ENCODE peak calls at places on chromosomes 2 and 18, in four cellular contexts. U is BE2C, H is WERI-Rb-1, D is body of pancreas. A is an unnamed sample.

GRCh38 chr2:179486969-179487752 is 222.5 kb upstream of the SESTD1 start:
- DNase-seq in U (no peak), H (no peak), D (no peak), A (no peak)

GRCh38 chr2:119008108-119008507 is 66.1 kb downstream of the MARCO start:
- DNase-seq in U (no peak), H (peak; percentile 70), D (no peak), A (no peak)

GRCh38 chr2:54871457-54872103 is 148.1 kb downstream of the EML6 start:
- DNase-seq in U (no peak), H (no peak), D (no peak), A (peak; percentile 7)

GRCh38 chr2:134127496-134127895 is 126.4 kb upstream of the MGAT5 start:
- DNase-seq in U (no peak), H (no peak), D (no peak), A (no peak)

GRCh38 chr2:55887906-55888625 is 35.5 kb downstream of the EFEMP1 start:
- DNase-seq in U (no peak), H (no peak), D (no peak), A (peak; percentile 60)

GRCh38 chr2:100919316-100919715 is 82.8 kb upstream of the RPL31 start:
- DNase-seq in U (peak; percentile 23), H (no peak), D (no peak), A (no peak)

GRCh38 chr2:239961662-239962220 is 63.4 kb downstream of the NDUFA10 start:
- DNase-seq in U (no peak), H (no peak), D (peak; percentile 2), A (no peak)

GRCh38 chr18:33611525-33612135 is 33.6 kb downstream of the ASXL3 start:
- DNase-seq in U (no peak), H (no peak), D (no peak), A (no peak)

GRCh38 chr2:238564286-238564920 is 137.7 kb downstream of the ASB1 start:
- DNase-seq in U (no peak), H (no peak), D (no peak), A (no peak)

GRCh38 chr2:55384786-55385185 is 34.9 kb downstream of the CCDC88A start:
- DNase-seq in U (no peak), H (no peak), D (no peak), A (no peak)

GRCh38 chr2:47035615-47036488 is 119.3 kb downstream of the STPG4 start:
- DNase-seq in U (no peak), H (peak; percentile 55), D (no peak), A (no peak)

GRCh38 chr2:172442072-172442895 is 14.9 kb downstream of the ITGA6 start:
- DNase-seq in U (no peak), H (no peak), D (peak; percentile 88), A (peak; percentile 90)

GRCh38 chr2:227789803-227790202 is 23.8 kb upstream of the CCL20 start:
- DNase-seq in U (no peak), H (no peak), D (no peak), A (no peak)

GRCh38 chr2:181673178-181673577 is 7.1 kb downstream of the NEUROD1 start:
- DNase-seq in U (no peak), H (no peak), D (no peak), A (no peak)

GRCh38 chr18:66646622-66647021 is 42.7 kb upstream of the CDH19 start:
- DNase-seq in U (no peak), H (no peak), D (no peak), A (peak; percentile 16)

GRCh38 chr2:207813221-207813916 is 43.7 kb upstream of the FZD5 start:
- DNase-seq in U (no peak), H (no peak), D (no peak), A (no peak)

GRCh38 chr2:148209598-148209997 is 188.7 kb downstream of the MBD5 start:
- DNase-seq in U (peak; percentile 14), H (peak; percentile 16), D (no peak), A (peak; percentile 2)

GRCh38 chr2:58930541-58930940 is 689.4 kb upstream of the FANCL start:
- DNase-seq in U (no peak), H (no peak), D (no peak), A (peak; percentile 60)

GRCh38 chr2:164710252-164710633 is 89.0 kb upstream of the GRB14 start:
- DNase-seq in U (no peak), H (no peak), D (no peak), A (peak; percentile 57)

GRCh38 chr2:53235836-53236582 is 531.6 kb upstream of the CHAC2 start:
- DNase-seq in U (peak; percentile 16), H (no peak), D (no peak), A (no peak)

GRCh38 chr2:128301501-128301966 is 17.1 kb downstream of the HS6ST1 start:
- DNase-seq in U (no peak), H (no peak), D (no peak), A (peak; percentile 88)

GRCh38 chr18:48470484-48471180 is 61.4 kb upstream of the ZBTB7C start:
- DNase-seq in U (no peak), H (no peak), D (no peak), A (no peak)
- H3K27me3 ChIP-seq in U (no peaks in the 10 kb centered on the region), H (no peaks in the 10 kb centered on the region), D (no peaks in the 10 kb centered on the region), A (peaks cover under 1% of the 10 kb centered on the region)

DNA sequence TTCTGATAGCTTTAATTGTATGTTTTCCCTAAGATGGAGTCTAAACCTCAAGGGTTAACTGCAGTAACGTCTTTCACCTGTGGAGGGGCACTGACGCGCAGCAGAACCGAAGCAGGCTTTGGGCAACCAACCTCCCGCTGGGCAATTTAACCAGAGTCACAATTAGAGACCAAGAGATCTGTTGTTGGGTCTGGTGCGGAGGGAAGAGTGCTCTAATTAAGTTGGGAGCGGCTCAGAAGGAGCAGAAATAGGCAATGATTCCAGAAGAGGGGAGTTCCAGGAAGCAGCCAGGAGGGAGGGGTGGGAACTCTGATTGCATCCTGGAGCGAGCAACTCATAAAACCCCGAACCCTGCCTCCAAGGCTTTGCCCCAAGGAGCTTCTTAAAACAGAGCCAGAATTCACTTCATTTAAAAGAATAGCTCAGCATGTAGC is 245.8 kb downstream of the PAX3 start:
- DNase-seq in U (peak; percentile 20), H (peak; percentile 20), D (no peak), A (no peak)
- H3K27me3 ChIP-seq in U (peaks cover 28% of the 10 kb centered on the region), H (peaks cover 2% of the 10 kb centered on the region), D (no peaks in the 10 kb centered on the region), A (no peaks in the 10 kb centered on the region)

GRCh38 chr18:13524054-13524453 is 202.3 kb downstream of the FAM210A start:
- DNase-seq in U (no peak), H (no peak), D (no peak), A (no peak)
- H3K27me3 ChIP-seq in U (no peaks in the 10 kb centered on the region), H (no peaks in the 10 kb centered on the region), D (no peaks in the 10 kb centered on the region), A (no peaks in the 10 kb centered on the region)

DNA sequence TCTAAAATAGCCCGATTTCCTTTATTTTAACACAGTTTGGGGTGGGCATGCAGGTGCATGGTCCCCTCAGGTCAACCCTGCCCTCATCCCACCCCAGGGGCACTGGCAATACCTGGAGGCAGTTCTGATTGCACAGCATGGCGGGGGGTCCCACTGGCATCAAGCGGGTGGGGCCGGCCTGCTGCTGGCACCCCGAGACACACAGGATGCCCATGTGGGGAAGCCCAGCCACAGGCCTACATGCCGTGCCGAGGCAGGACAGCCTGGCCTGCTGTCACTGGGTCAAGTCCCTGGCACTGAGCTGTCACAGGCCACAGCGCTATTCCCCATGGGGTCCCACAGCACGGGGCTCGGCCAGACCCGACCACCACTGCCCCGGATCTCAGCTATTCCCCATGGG is 11.9 kb upstream of the KCNG2 start:
- DNase-seq in U (no peak), H (no peak), D (no peak), A (no peak)
- H3K27me3 ChIP-seq in U (peaks cover 20% of the 10 kb centered on the region), H (no peaks in the 10 kb centered on the region), D (peaks cover 7% of the 10 kb centered on the region), A (peaks cover 28% of the 10 kb centered on the region)

A was measured in brain microvascular endothelial cell.